ENCODE peak calls at places on chromosome 5, in ten cellular contexts. S is Right ventricle myocardium superior, O is PC-3, W is mucosa of descending colon, N is neural crest cell, B is cardiac muscle cell, T is activated B cell treated with CpG ODN at 0.5 μM for 24 hours, V is left ventricle myocardium inferior, A is heart right ventricle, L is T-helper 1 cell. K is an unnamed sample.

GRCh38 chr5:143843461-143843860 is 31.5 kb downstream of the HMHB1 start:
- DNase-seq in S (no peak), O (no peak), W (no peak), N (no peak), B (no peak), T (no peak), V (no peak), A (no peak), L (no peak), K (no peak)

GRCh38 chr5:128199104-128199503 is 115.5 kb downstream of the SLC12A2 start:
- DNase-seq in S (no peak), O (peak), W (no peak), N (no peak), B (peak), T (no peak), V (no peak), A (no peak), L (no peak), K (no peak)

GRCh38 chr5:169629847-169630548 is 7.1 kb upstream of the DOCK2 start:
- DNase-seq in S (no peak), O (peak), W (no peak), N (no peak), B (peak), T (no peak), V (no peak), A (no peak), L (no peak), K (no peak)

GRCh38 chr5:77251921-77252320 is 41.4 kb downstream of the PDE8B start:
- DNase-seq in S (no peak), O (no peak), W (no peak), N (no peak), B (no peak), T (no peak), V (no peak), A (no peak), L (no peak), K (no peak)

GRCh38 chr5:94180761-94181160 is 437.6 kb downstream of the KIAA0825 start:
- DNase-seq in S (no peak), O (no peak), W (no peak), N (no peak), B (no peak), T (no peak), V (no peak), A (no peak), L (no peak), K (no peak)

GRCh38 chr5:127871448-127872153 is 168.4 kb downstream of the CCDC192 start:
- DNase-seq in S (no peak), O (peak), W (no peak), N (no peak), B (peak), T (no peak), V (no peak), A (no peak), L (no peak), K (no peak)

GRCh38 chr5:42813533-42813932 is 1.8 kb upstream of the SELENOP start:
- DNase-seq in S (no peak), O (no peak), W (no peak), N (peak), B (no peak), T (no peak), V (no peak), A (no peak), L (no peak), K (no peak)

GRCh38 chr5:104706570-104706969 is 1144.0 kb upstream of the NUDT12 start:
- DNase-seq in S (no peak), O (peak), W (no peak), N (no peak), B (no peak), T (no peak), V (no peak), A (no peak), L (no peak), K (no peak)

GRCh38 chr5:132495063-132495671 is 4.6 kb upstream of the IRF1 start:
- DNase-seq in S (no peak), O (no peak), W (peak), N (no peak), B (no peak), T (peak), V (no peak), A (no peak), L (no peak), K (no peak)

K was measured in colonic mucosa.